ENCODE peak calls at places on chromosomes 13 and 19, in eight cellular contexts. P is GM12878, J is stomach, N is upper lobe of left lung, B is endothelial cell of umbilical vein, V is transverse colon, A is GM23338, E is SK-N-SH. Z is an unnamed sample. For H3K4me1, the result is how much of the 10 kb centered on the place peaks cover.

GRCh38 chr13:111280666-111281577 is 39.5 kb upstream of the TEX29 start:
- DNase-seq in P (no peak), E (no peak), B (no peak), V (no peak), A (no peak), N (no peak), J (no peak), Z (no peak)

GRCh38 chr19:45668342-45668871 is 386 bp downstream of the GIPR start:
- DNase-seq in P (no peak), N (no peak), B (no peak), J (peak), A (no peak), E (no peak), V (peak), Z (no peak)

GRCh38 chr19:38930776-38931761 is at the start of gene MRPS12:
- DNase-seq in P (peak), B (peak), E (peak), J (peak), V (peak), N (peak), A (peak), Z (peak)

GRCh38 chr19:49395581-49396407 is 7.7 kb downstream of the KASH5 start:
- DNase-seq in A (no peak), P (no peak), N (peak), V (no peak), J (no peak), B (no peak), E (peak), Z (no peak)

GRCh38 chr19:41198559-41198958 is 5.5 kb downstream of the CYP2S1 start:
- DNase-seq in E (no peak), A (no peak), V (no peak), N (no peak), J (no peak), B (no peak), P (no peak), Z (no peak)

GRCh38 chr19:29610574-29611271 is 4.6 kb downstream of the POP4 start:
- DNase-seq in V (peak), A (peak), P (peak), E (peak), J (peak), N (peak), B (peak), Z (peak)

GRCh38 chr13:111663505-111663904 is 343.1 kb downstream of the TEX29 start:
- DNase-seq in P (no peak), B (no peak), A (peak), N (no peak), E (no peak), J (no peak), V (no peak), Z (no peak)

GRCh38 chr19:18999896-19000620 is 33.3 kb downstream of the SUGP2 start:
- DNase-seq in E (peak), B (no peak), N (no peak), P (no peak), V (no peak), J (no peak), A (peak), Z (no peak)

GRCh38 chr19:34365463-34366401 is 736 bp downstream of the GPI start:
- DNase-seq in N (peak), V (peak), A (peak), P (no peak), E (peak), B (peak), J (peak), Z (peak)

GRCh38 chr19:485122-485521 is 11.2 kb upstream of the MADCAM1 start:
- DNase-seq in J (no peak), B (no peak), P (no peak), E (no peak), V (no peak), A (no peak), N (no peak), Z (no peak)

DNA sequence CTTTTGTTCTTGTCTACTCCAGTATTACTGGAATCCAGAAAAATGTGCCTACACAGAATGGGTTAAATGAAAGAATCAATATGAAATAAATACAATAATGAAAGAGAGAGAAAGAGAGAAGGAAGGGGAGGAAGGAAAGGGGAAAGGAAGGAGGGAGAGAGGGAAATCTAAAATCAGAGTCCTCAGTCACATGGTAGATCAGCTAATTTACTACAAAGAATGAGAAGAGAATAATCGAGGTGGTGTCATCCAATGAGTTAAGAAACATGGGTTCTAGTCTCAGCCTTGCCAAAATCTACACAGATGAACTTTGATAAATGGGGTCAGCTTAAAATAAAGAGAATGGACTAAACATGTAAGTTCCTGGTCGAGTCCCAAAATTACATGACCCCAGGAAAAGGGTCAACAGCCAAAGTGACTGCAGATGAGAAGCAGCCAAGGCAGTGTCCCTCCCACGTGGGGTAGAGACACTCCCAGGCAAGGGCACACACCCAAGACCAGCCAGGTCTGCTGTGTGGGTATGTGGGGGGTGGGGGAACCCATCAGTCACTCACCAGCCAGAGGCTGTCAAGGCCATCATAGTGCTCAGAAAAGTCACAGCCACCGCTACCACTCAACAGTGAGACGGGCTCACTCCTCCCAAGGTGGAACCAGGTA is 103.6 kb downstream of the STK24 start:
- DNase-seq in B (no peak), J (no peak), E (no peak), V (no peak), P (no peak), A (no peak), N (no peak), Z (peak)
- TF ChIP-seq POLR2AphosphoS5 in B (no peak), J (no peak), E (no peak), V (no peak), P (no peak), A (no peak), N (no peak), Z (no peak)

GRCh38 chr13:29593605-29594297 is 1.7 kb downstream of the SLC7A1 start:
- DNase-seq in N (no peak), J (no peak), B (no peak), P (no peak), V (no peak), E (no peak), A (no peak), Z (no peak)
- H3K4me1 ChIP-seq in N (under half), J (under half), B (under half), P (under half), V (under half), E (under half), A (under half), Z (under half)

DNA sequence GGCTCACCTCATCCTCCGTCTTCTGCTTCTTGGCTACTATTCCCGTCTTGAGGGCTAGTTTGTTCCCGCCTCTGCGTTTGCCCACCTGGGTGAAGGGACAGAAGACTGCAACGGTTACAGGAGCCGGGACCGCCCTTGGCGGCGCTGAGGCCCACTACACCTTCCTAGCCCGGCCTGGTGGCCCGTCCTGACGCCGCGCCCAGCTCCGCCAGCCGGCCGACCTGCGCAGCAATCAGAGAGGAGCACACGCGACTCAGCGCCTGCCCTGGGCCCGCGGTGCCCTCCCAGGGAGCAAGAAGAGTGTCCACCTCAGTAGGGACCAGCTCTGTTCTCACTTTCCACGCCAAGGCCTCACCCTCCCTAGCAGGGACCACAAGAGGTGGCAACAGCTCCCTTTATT is 3.1 kb downstream of the TRIR start:
- DNase-seq in V (no peak), B (no peak), N (no peak), P (no peak), E (no peak), J (no peak), A (no peak), Z (no peak)
- TF ChIP-seq POLR2AphosphoS5 in V (no peak), B (no peak), N (no peak), P (no peak), E (no peak), J (no peak), A (no peak), Z (no peak)

GRCh38 chr19:5341448-5341820 is 822 bp upstream of the PTPRS start:
- DNase-seq in N (no peak), E (no peak), A (no peak), B (no peak), J (no peak), P (no peak), V (no peak), Z (no peak)
- H3K4me1 ChIP-seq in N (under half), E (under half), A (under half), B (under half), J (under half), P (under half), V (under half), Z (under half)

GRCh38 chr19:10159610-10160009 is 35.1 kb downstream of the DNMT1 start:
- DNase-seq in J (no peak), N (no peak), P (no peak), A (no peak), V (no peak), E (no peak), B (no peak), Z (no peak)

GRCh38 chr19:10163557-10163956 is 31.2 kb downstream of the DNMT1 start:
- DNase-seq in A (no peak), B (no peak), V (no peak), J (no peak), P (no peak), N (no peak), E (no peak), Z (no peak)

GRCh38 chr19:10155834-10156233 is 36.1 kb upstream of the EIF3G start:
- DNase-seq in P (no peak), V (no peak), J (no peak), B (no peak), N (no peak), A (no peak), E (no peak), Z (no peak)

GRCh38 chr19:10158071-10158470 is 36.7 kb downstream of the DNMT1 start:
- DNase-seq in A (no peak), B (no peak), N (no peak), J (no peak), P (no peak), E (no peak), V (no peak), Z (no peak)

GRCh38 chr19:10158485-10158884 is 36.3 kb downstream of the DNMT1 start:
- DNase-seq in A (no peak), B (no peak), J (no peak), E (no peak), P (no peak), V (no peak), N (no peak), Z (no peak)
- TF ChIP-seq POLR2AphosphoS5 in A (no peak), B (no peak), J (no peak), E (no peak), P (peak), V (no peak), N (no peak), Z (no peak)

GRCh38 chr13:73989244-73989843 is 144.9 kb downstream of the KLF12 start:
- DNase-seq in J (no peak), N (peak), E (no peak), A (no peak), P (no peak), V (no peak), B (no peak), Z (no peak)

GRCh38 chr13:73995752-73996151 is 138.5 kb downstream of the KLF12 start:
- DNase-seq in A (no peak), N (peak), V (no peak), B (no peak), P (no peak), E (no peak), J (no peak), Z (no peak)

GRCh38 chr13:73991384-73991783 is 142.8 kb downstream of the KLF12 start:
- DNase-seq in P (no peak), E (no peak), V (no peak), B (no peak), A (no peak), J (no peak), N (no peak), Z (no peak)

GRCh38 chr13:73993661-73994060 is 140.5 kb downstream of the KLF12 start:
- DNase-seq in N (no peak), V (no peak), A (no peak), B (no peak), E (no peak), J (no peak), P (no peak), Z (no peak)

GRCh38 chr13:73991884-73992283 is 142.3 kb downstream of the KLF12 start:
- DNase-seq in E (no peak), J (no peak), B (no peak), V (no peak), A (no peak), P (no peak), N (no peak), Z (no peak)
- H3K4me1 ChIP-seq in E (under half), J (under half), B (under half), V (under half), A (under half), P (under half), N (under half), Z (under half)

GRCh38 chr19:11046608-11047354 is 42.5 kb upstream of the LDLR start:
- DNase-seq in N (no peak), V (no peak), E (no peak), B (no peak), J (no peak), P (peak), A (no peak), Z (no peak)
- TF ChIP-seq POLR2AphosphoS5 in N (no peak), V (no peak), E (no peak), B (no peak), J (no peak), P (no peak), A (no peak), Z (no peak)

DNA sequence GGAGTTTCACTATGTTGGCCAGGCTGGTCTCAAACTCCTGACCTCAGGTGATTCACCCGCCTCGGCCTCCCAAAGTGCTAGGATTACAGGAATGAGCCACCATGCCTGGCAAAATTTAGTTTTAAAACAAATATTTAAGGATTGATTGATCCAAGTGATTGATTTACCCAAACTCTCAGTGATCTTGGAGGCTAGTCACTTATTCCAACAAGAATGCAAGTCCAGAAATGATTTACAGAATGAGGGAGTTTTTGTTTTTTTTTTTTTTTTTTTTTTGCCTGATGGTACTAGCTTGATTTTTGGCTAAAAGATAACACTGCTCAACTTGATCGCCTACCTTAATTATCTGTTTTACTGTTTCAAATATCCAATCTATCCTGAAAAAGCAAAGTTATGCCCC is 5.7 kb upstream of the TEX26 start:
- DNase-seq in V (no peak), E (no peak), B (no peak), A (no peak), N (no peak), J (no peak), P (no peak), Z (no peak)
- H3K4me1 ChIP-seq in V (under half), E (under half), B (under half), A (under half), N (under half), J (under half), P (under half), Z (under half)

Z was measured in sigmoid colon.